ENCODE peak calls at places on chromosomes 5 and 9, in four cellular contexts. One of them, this sample, is unnamed.

GRCh38 chr9:90432951-90433350 is 209.7 kb downstream of the DIRAS2 start:
- DNase-seq in fibroblast of pulmonary artery: no peak
- DNase-seq in kidney epithelial cell: no peak
- DNase-seq in cardiac muscle cell: no peak
- DNase-seq in this sample: peak; percentile 29

GRCh38 chr9:134676886-134677285 is 35.3 kb downstream of the COL5A1 start:
- DNase-seq in fibroblast of pulmonary artery: no peak
- DNase-seq in kidney epithelial cell: no peak
- DNase-seq in cardiac muscle cell: no peak
- DNase-seq in this sample: no peak

GRCh38 chr9:133855802-133856592 is 117.8 kb upstream of the SARDH start:
- DNase-seq in kidney epithelial cell: peak; percentile 93
- DNase-seq in cardiac muscle cell: no peak
- DNase-seq in fibroblast of pulmonary artery: peak; percentile 64
- DNase-seq in this sample: peak; percentile 89

GRCh38 chr9:3751125-3751758 is 225.4 kb upstream of the RFX3 start:
- DNase-seq in kidney epithelial cell: peak; percentile 58
- DNase-seq in fibroblast of pulmonary artery: peak; percentile 73
- DNase-seq in cardiac muscle cell: no peak
- DNase-seq in this sample: no peak

GRCh38 chr9:136533775-136534157 is 12.1 kb downstream of the NOTCH1 start:
- DNase-seq in fibroblast of pulmonary artery: no peak
- DNase-seq in cardiac muscle cell: no peak
- DNase-seq in kidney epithelial cell: no peak
- DNase-seq in this sample: no peak

GRCh38 chr9:13175732-13176131 is 103.8 kb downstream of the MPDZ start:
- DNase-seq in kidney epithelial cell: no peak
- DNase-seq in cardiac muscle cell: no peak
- DNase-seq in fibroblast of pulmonary artery: no peak
- DNase-seq in this sample: peak; percentile 26

GRCh38 chr9:78919701-78920100 is 622.8 kb downstream of the PSAT1 start:
- DNase-seq in fibroblast of pulmonary artery: no peak
- DNase-seq in kidney epithelial cell: no peak
- DNase-seq in cardiac muscle cell: no peak
- DNase-seq in this sample: no peak

GRCh38 chr9:112764837-112765236 is 14.3 kb downstream of the SNX30 start:
- DNase-seq in cardiac muscle cell: peak; percentile 5
- DNase-seq in kidney epithelial cell: no peak
- DNase-seq in fibroblast of pulmonary artery: no peak
- DNase-seq in this sample: peak; percentile 66

GRCh38 chr9:81070689-81071088 is 618.7 kb downstream of the TLE1 start:
- DNase-seq in kidney epithelial cell: no peak
- DNase-seq in cardiac muscle cell: no peak
- DNase-seq in fibroblast of pulmonary artery: no peak
- DNase-seq in this sample: no peak

GRCh38 chr5:143152445-143152844 is 251.0 kb downstream of the NR3C1 start:
- DNase-seq in fibroblast of pulmonary artery: no peak
- DNase-seq in cardiac muscle cell: no peak
- DNase-seq in kidney epithelial cell: no peak
- DNase-seq in this sample: no peak
- TF ChIP-seq CTCF in fibroblast of pulmonary artery: no peak
- TF ChIP-seq CTCF in cardiac muscle cell: no peak
- TF ChIP-seq CTCF in kidney epithelial cell: no peak
- TF ChIP-seq CTCF in this sample: no peak

GRCh38 chr5:76622973-76623596 is at the start of gene F2RL2:
- DNase-seq in kidney epithelial cell: peak; percentile 87
- DNase-seq in fibroblast of pulmonary artery: peak; percentile 80
- DNase-seq in cardiac muscle cell: peak; percentile 25
- DNase-seq in this sample: peak; percentile 59
- H3K4me3 ChIP-seq in kidney epithelial cell: peak within 1 kb of the TSS; percentile 15
- H3K4me3 ChIP-seq in fibroblast of pulmonary artery: no peak within 1 kb of the TSS
- H3K4me3 ChIP-seq in cardiac muscle cell: no peak within 1 kb of the TSS
- H3K4me3 ChIP-seq in this sample: no peak within 1 kb of the TSS

GRCh38 chr5:172979778-172980177 is 3.8 kb upstream of the ATP6V0E1 start:
- DNase-seq in fibroblast of pulmonary artery: no peak
- DNase-seq in kidney epithelial cell: no peak
- DNase-seq in cardiac muscle cell: no peak
- DNase-seq in this sample: no peak

GRCh38 chr5:172981931-172982330 is 1.6 kb upstream of the ATP6V0E1 start:
- DNase-seq in kidney epithelial cell: no peak
- DNase-seq in cardiac muscle cell: no peak
- DNase-seq in fibroblast of pulmonary artery: no peak
- DNase-seq in this sample: no peak

GRCh38 chr5:172985596-172985995 is 2.0 kb downstream of the ATP6V0E1 start:
- DNase-seq in cardiac muscle cell: no peak
- DNase-seq in fibroblast of pulmonary artery: no peak
- DNase-seq in kidney epithelial cell: no peak
- DNase-seq in this sample: no peak

GRCh38 chr5:172983542-172984243 is at the start of gene ATP6V0E1:
- DNase-seq in kidney epithelial cell: peak; percentile 61
- DNase-seq in fibroblast of pulmonary artery: peak; percentile 92
- DNase-seq in cardiac muscle cell: peak; percentile 96
- DNase-seq in this sample: peak; percentile 97

GRCh38 chr5:172984244-172984953 is 828 bp downstream of the ATP6V0E1 start:
- DNase-seq in cardiac muscle cell: peak; percentile 70
- DNase-seq in fibroblast of pulmonary artery: peak; percentile 92
- DNase-seq in kidney epithelial cell: peak; percentile 56
- DNase-seq in this sample: peak; percentile 88
- TF ChIP-seq CTCF in cardiac muscle cell: peak; percentile 74
- TF ChIP-seq CTCF in fibroblast of pulmonary artery: peak; percentile 70
- TF ChIP-seq CTCF in kidney epithelial cell: peak; percentile 70
- TF ChIP-seq CTCF in this sample: peak; percentile 58

GRCh38 chr9:1231998-1232919 is 182.1 kb downstream of the DMRT2 start:
- DNase-seq in kidney epithelial cell: peak; percentile 69
- DNase-seq in fibroblast of pulmonary artery: peak; percentile 81
- DNase-seq in cardiac muscle cell: no peak
- DNase-seq in this sample: no peak
- H3K4me3 ChIP-seq in kidney epithelial cell: no peak overlapping the region
- H3K4me3 ChIP-seq in fibroblast of pulmonary artery: no peak overlapping the region
- H3K4me3 ChIP-seq in cardiac muscle cell: no peak overlapping the region
- H3K4me3 ChIP-seq in this sample: no peak overlapping the region

GRCh38 chr9:38486837-38487236 is 62.6 kb upstream of the IGFBPL1 start:
- DNase-seq in fibroblast of pulmonary artery: no peak
- DNase-seq in kidney epithelial cell: no peak
- DNase-seq in cardiac muscle cell: no peak
- DNase-seq in this sample: no peak
- TF ChIP-seq CTCF in fibroblast of pulmonary artery: no peak
- TF ChIP-seq CTCF in kidney epithelial cell: no peak
- TF ChIP-seq CTCF in cardiac muscle cell: no peak
- TF ChIP-seq CTCF in this sample: no peak